ENCODE peak calls at places on chromosomes 3 and 15, in ten cellular contexts. E is psoas muscle, W is AG10803, S is GM06990, V is SK-N-SH, U is colonic mucosa, B is transverse colon, L is OCI-LY7, T is heart left ventricle, D is MM.1S. R is an unnamed sample.

GRCh38 chr3:189123595-189124387 is 48.0 kb upstream of the TPRG1 start:
- DNase-seq in E (peak), W (no peak), S (no peak), V (peak), U (no peak), B (no peak), L (no peak), T (peak), D (no peak), R (no peak)

GRCh38 chr3:25664066-25664809 is 469 bp downstream of the TOP2B start:
- DNase-seq in E (peak), W (peak), S (peak), V (peak), U (peak), B (peak), L (peak), T (peak), D (peak), R (no peak)

GRCh38 chr15:63187589-63188226 is 1.7 kb upstream of the RAB8B start:
- DNase-seq in E (no peak), W (no peak), S (no peak), V (no peak), U (no peak), B (no peak), L (no peak), T (no peak), D (no peak), R (no peak)

GRCh38 chr3:29906906-29907305 is 626.0 kb downstream of the RBMS3 start:
- DNase-seq in E (no peak), W (peak), S (no peak), V (no peak), U (no peak), B (no peak), L (no peak), T (no peak), D (no peak), R (no peak)

GRCh38 chr15:64938192-64938591 is 26.5 kb downstream of the ANKDD1A start:
- DNase-seq in E (no peak), W (no peak), S (no peak), V (no peak), U (no peak), B (no peak), L (peak), T (no peak), D (peak), R (no peak)

GRCh38 chr3:194323785-194324735 is 27.1 kb downstream of the CPN2 start:
- DNase-seq in E (peak), W (peak), S (peak), V (peak), U (peak), B (peak), L (no peak), T (peak), D (no peak), R (peak)

GRCh38 chr15:82183121-82184031 is 79.2 kb downstream of the EFL1 start:
- DNase-seq in E (no peak), W (peak), S (no peak), V (no peak), U (no peak), B (no peak), L (no peak), T (no peak), D (no peak), R (no peak)

GRCh38 chr15:92665100-92665555 is 9.6 kb upstream of the FAM174B start:
- DNase-seq in E (no peak), W (peak), S (no peak), V (no peak), U (no peak), B (no peak), L (no peak), T (no peak), D (peak), R (peak)

GRCh38 chr3:40620151-40620550 is 95.4 kb downstream of the ZNF621 start:
- DNase-seq in E (no peak), W (no peak), S (no peak), V (no peak), U (no peak), B (no peak), L (no peak), T (no peak), D (no peak), R (no peak)

GRCh38 chr15:36401586-36401966 is 177.8 kb upstream of the CDIN1 start:
- DNase-seq in E (no peak), W (no peak), S (no peak), V (no peak), U (no peak), B (no peak), L (no peak), T (no peak), D (no peak), R (peak)

GRCh38 chr3:119098620-119099222 is 47.2 kb upstream of the TEX55 start:
- DNase-seq in E (no peak), W (peak), S (no peak), V (peak), U (no peak), B (no peak), L (peak), T (no peak), D (peak), R (peak)

GRCh38 chr15:39363761-39364586 is 216.9 kb upstream of the THBS1 start:
- DNase-seq in E (no peak), W (peak), S (no peak), V (no peak), U (no peak), B (no peak), L (no peak), T (no peak), D (no peak), R (no peak)

GRCh38 chr3:49896345-49896744 is 7.3 kb downstream of the MST1R start:
- DNase-seq in E (no peak), W (no peak), S (no peak), V (no peak), U (no peak), B (no peak), L (no peak), T (no peak), D (no peak), R (no peak)

GRCh38 chr3:49901351-49902339 is 2.0 kb downstream of the MST1R start:
- DNase-seq in E (no peak), W (peak), S (no peak), V (no peak), U (peak), B (no peak), L (no peak), T (no peak), D (no peak), R (peak)

GRCh38 chr3:49900491-49901153 is 3.1 kb downstream of the MST1R start:
- DNase-seq in E (peak), W (peak), S (no peak), V (no peak), U (peak), B (peak), L (peak), T (no peak), D (peak), R (no peak)

GRCh38 chr3:49902511-49903345 is 945 bp downstream of the MST1R start:
- DNase-seq in E (no peak), W (no peak), S (no peak), V (no peak), U (peak), B (no peak), L (no peak), T (no peak), D (no peak), R (no peak)

GRCh38 chr3:49899815-49900214 is 3.9 kb downstream of the MST1R start:
- DNase-seq in E (no peak), W (no peak), S (no peak), V (peak), U (no peak), B (no peak), L (peak), T (no peak), D (no peak), R (peak)
- TF ChIP-seq CTCF in E (peak), W (peak), S (peak), V (peak), U (no peak), B (no peak), L (peak), T (peak), D (peak), R (peak)

GRCh38 chr15:97875025-97875512 is 85.4 kb upstream of the ARRDC4 start:
- DNase-seq in E (no peak), W (no peak), S (no peak), V (no peak), U (no peak), B (no peak), L (no peak), T (no peak), D (no peak), R (no peak)

GRCh38 chr15:97870771-97871170 is 89.7 kb upstream of the ARRDC4 start:
- DNase-seq in E (no peak), W (no peak), S (no peak), V (no peak), U (no peak), B (no peak), L (no peak), T (no peak), D (no peak), R (no peak)

GRCh38 chr15:97881568-97881967 is 78.9 kb upstream of the ARRDC4 start:
- DNase-seq in E (no peak), W (no peak), S (no peak), V (no peak), U (no peak), B (no peak), L (no peak), T (no peak), D (no peak), R (no peak)

GRCh38 chr15:97874139-97874538 is 86.4 kb upstream of the ARRDC4 start:
- DNase-seq in E (no peak), W (no peak), S (no peak), V (no peak), U (no peak), B (no peak), L (no peak), T (no peak), D (no peak), R (no peak)

DNA sequence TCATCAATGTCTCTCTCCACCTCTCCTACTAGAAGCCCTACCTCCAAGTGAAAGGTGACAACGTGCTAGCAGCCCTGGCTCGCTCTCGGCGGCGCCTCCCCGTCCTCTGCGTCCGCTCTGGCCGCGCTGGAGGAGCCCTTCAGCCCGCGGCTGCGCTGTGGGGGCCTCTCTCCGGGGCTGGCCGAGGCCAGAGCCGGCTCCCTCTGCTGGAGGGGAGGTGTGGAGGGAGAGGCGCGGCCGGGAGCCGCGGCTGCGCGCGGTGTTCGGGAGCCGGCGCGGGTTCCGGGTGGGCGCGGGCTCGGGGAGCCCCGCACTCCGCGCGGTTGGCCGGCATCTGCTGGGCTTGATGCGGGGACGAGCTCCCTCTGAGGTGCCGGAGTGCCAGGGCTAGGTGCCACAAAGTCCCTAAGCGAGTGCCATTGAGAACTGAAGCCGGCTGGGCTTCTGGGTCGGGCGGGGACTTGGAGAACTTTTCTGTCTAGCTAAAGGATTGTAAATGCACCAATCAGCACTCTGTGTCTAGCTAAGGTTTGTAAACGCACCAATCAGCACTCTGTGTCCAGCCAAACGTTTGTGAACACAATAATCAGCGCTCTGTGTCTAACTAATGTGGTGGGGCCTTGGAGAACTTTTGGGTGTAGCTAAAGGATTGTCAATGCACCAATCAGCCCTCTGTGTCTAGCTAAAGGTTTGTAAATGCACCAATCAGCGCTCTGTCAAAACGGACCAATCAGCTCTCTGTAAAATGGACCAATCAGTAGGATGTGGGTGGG is 84.8 kb upstream of the ARRDC4 start:
- DNase-seq in E (no peak), W (peak), S (no peak), V (peak), U (peak), B (peak), L (no peak), T (peak), D (no peak), R (no peak)
- H3K4me3 ChIP-seq in E (no peak), W (peak), S (no peak), V (peak), U (no peak), B (peak), L (no peak), T (no peak), D (no peak), R (no peak)

GRCh38 chr3:108103971-108104797 is 13.4 kb upstream of the CD47 start:
- DNase-seq in E (no peak), W (no peak), S (no peak), V (no peak), U (no peak), B (no peak), L (no peak), T (no peak), D (no peak), R (no peak)
- TF ChIP-seq CTCF in E (no peak), W (no peak), S (no peak), V (no peak), U (no peak), B (no peak), L (no peak), T (no peak), D (no peak), R (no peak)

GRCh38 chr15:52805351-52806283 is 15.5 kb upstream of the ONECUT1 start:
- DNase-seq in E (peak), W (no peak), S (no peak), V (peak), U (no peak), B (no peak), L (no peak), T (no peak), D (no peak), R (no peak)
- H3K4me3 ChIP-seq in E (peak), W (no peak), S (no peak), V (no peak), U (peak), B (peak), L (no peak), T (peak), D (no peak), R (no peak)

GRCh38 chr15:95469601-95470000 is 860.9 kb upstream of the NR2F2 start:
- DNase-seq in E (no peak), W (no peak), S (no peak), V (no peak), U (no peak), B (no peak), L (no peak), T (no peak), D (no peak), R (no peak)

GRCh38 chr15:95470529-95470928 is 860.0 kb upstream of the NR2F2 start:
- DNase-seq in E (no peak), W (no peak), S (no peak), V (no peak), U (no peak), B (no peak), L (no peak), T (no peak), D (no peak), R (no peak)

GRCh38 chr15:95468820-95469219 is 861.7 kb upstream of the NR2F2 start:
- DNase-seq in E (no peak), W (no peak), S (no peak), V (no peak), U (no peak), B (no peak), L (no peak), T (peak), D (no peak), R (no peak)

GRCh38 chr15:95475067-95475466 is 855.4 kb upstream of the NR2F2 start:
- DNase-seq in E (no peak), W (no peak), S (no peak), V (no peak), U (no peak), B (no peak), L (no peak), T (no peak), D (no peak), R (no peak)

GRCh38 chr15:95470997-95471692 is 859.4 kb upstream of the NR2F2 start:
- DNase-seq in E (no peak), W (no peak), S (no peak), V (no peak), U (no peak), B (no peak), L (no peak), T (no peak), D (no peak), R (no peak)
- TF ChIP-seq CTCF in E (no peak), W (no peak), S (no peak), V (no peak), U (no peak), B (no peak), L (no peak), T (no peak), D (no peak), R (no peak)

DNA sequence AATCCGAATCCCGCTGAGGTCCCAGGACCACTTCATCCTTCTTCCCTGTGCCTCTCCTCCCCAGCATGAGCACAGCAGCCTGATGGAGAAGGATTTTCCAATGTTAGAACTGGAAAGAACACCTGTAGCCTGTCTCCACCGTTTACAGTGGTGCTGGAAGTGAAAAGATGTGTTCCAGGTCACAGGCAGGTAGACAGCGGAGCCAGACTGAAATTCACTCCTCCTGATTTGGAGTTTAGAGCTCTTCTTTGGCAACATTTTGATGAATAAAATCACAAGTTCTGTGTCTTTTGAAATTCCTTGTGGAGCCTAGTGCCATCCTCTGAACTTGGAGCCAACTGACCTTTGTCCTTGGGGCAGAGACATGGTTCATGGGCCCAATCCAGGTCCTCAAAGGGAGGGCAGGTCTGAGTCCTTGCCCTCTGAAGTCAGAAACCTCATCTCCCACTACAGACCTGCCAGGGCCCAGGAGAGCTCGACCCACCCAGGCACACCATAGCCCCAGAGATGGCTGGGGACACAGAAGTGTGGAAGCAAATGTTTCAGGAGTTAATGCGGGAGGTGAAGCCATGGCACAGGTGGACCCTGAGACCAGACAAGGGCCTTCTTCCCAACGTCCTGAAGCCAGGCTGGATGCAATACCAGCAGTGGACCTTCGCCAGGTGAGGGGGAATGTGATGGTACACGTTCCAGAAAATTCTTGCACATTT is at the start of gene RTP3:
- DNase-seq in E (no peak), W (no peak), S (no peak), V (no peak), U (no peak), B (no peak), L (no peak), T (no peak), D (no peak), R (no peak)
- H3K4me3 ChIP-seq in E (no peak), W (no peak), S (no peak), V (no peak), U (no peak), B (no peak), L (no peak), T (no peak), D (no peak), R (no peak)

GRCh38 chr3:50292159-50292923 is at the start of gene IFRD2:
- DNase-seq in E (peak), W (peak), S (peak), V (peak), U (peak), B (peak), L (peak), T (peak), D (peak), R (peak)
- TF ChIP-seq CTCF in E (no peak), W (peak), S (no peak), V (no peak), U (no peak), B (no peak), L (no peak), T (no peak), D (no peak), R (no peak)

DNA sequence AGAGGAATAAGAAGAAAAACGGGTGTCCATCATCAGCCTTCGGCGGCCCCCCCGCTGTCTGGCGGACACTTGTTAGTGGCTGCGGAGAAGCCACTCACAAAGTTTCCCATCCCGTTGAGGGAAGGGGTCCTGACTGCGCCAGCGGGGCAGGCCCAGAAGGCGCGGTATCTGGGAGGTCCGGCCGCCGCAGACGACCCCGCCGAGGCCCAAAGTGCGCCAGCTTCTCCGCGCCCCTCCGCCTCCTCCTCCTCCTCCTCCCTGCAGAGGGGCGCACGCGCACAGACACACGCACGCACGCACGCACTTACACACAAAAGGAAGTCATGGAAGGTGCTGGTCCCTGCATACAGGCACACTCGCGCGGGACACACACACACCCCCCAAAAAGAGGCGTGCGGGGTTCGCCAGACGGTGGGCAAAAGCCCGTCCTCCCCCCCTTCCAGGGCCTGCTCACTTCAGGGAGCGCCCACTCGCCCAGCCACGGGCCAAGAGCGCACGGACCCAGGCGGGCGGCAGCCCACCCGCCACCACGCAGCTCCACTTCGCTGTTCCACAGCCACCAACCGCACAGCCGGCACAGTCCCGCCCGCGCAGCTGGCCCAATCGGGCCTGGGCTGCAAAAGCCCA is 18.0 kb downstream of the ZNF148 start:
- DNase-seq in E (peak), W (peak), S (peak), V (peak), U (peak), B (peak), L (no peak), T (peak), D (no peak), R (peak)
- H3K4me3 ChIP-seq in E (peak), W (peak), S (peak), V (peak), U (peak), B (peak), L (peak), T (peak), D (no peak), R (peak)

R was measured in GM12865.